ENCODE peak calls at places on chromosomes 16 and 17, in four cellular contexts. B, H, K and F are unnamed samples.

GRCh38 chr16:27751676-27752075 is 201.7 kb downstream of the KATNIP start:
- DNase-seq in B (no peak), H (no peak), K (no peak), F (no peak)

GRCh38 chr16:24950275-24950674 is 64.9 kb downstream of the ARHGAP17 start:
- DNase-seq in B (no peak), H (no peak), K (peak; percentile 70), F (no peak)

GRCh38 chr16:68417711-68418301 is 30.5 kb downstream of the SMPD3 start:
- DNase-seq in B (peak; percentile 56), H (peak; percentile 96), K (no peak), F (peak; percentile 74)

GRCh38 chr16:11163761-11164261 is 92.2 kb downstream of the SOCS1 start:
- DNase-seq in B (no peak), H (no peak), K (no peak), F (no peak)

GRCh38 chr17:74407384-74407783 is 24.5 kb upstream of the GPRC5C start:
- DNase-seq in B (no peak), H (no peak), K (no peak), F (no peak)

GRCh38 chr17:39271546-39271945 is 45.8 kb upstream of the STAC2 start:
- DNase-seq in B (no peak), H (no peak), K (peak; percentile 64), F (no peak)

GRCh38 chr16:86353185-86353584 is 157.1 kb upstream of the FOXF1 start:
- DNase-seq in B (no peak), H (no peak), K (peak; percentile 80), F (no peak)

GRCh38 chr17:76382803-76383644 is 1.4 kb upstream of the SPHK1 start:
- DNase-seq in B (no peak), H (peak; percentile 82), K (peak; percentile 39), F (peak; percentile 69)

GRCh38 chr17:73091770-73092517 is 544 bp downstream of the SLC39A11 start:
- DNase-seq in B (peak; percentile 19), H (peak; percentile 6), K (peak; percentile 24), F (peak; percentile 38)

GRCh38 chr16:22977294-22977697 is 163.3 kb downstream of the HS3ST2 start:
- DNase-seq in B (peak; percentile 20), H (no peak), K (no peak), F (no peak)

GRCh38 chr17:80751460-80752368 is 207.1 kb downstream of the RPTOR start:
- DNase-seq in B (no peak), H (no peak), K (peak; percentile 49), F (no peak)

GRCh38 chr17:7610641-7611040 is 4.1 kb downstream of the FXR2 start:
- DNase-seq in B (no peak), H (no peak), K (no peak), F (no peak)

GRCh38 chr17:41617698-41618097 is 5.1 kb upstream of the KRT16 start:
- DNase-seq in B (no peak), H (no peak), K (no peak), F (no peak)

DNA sequence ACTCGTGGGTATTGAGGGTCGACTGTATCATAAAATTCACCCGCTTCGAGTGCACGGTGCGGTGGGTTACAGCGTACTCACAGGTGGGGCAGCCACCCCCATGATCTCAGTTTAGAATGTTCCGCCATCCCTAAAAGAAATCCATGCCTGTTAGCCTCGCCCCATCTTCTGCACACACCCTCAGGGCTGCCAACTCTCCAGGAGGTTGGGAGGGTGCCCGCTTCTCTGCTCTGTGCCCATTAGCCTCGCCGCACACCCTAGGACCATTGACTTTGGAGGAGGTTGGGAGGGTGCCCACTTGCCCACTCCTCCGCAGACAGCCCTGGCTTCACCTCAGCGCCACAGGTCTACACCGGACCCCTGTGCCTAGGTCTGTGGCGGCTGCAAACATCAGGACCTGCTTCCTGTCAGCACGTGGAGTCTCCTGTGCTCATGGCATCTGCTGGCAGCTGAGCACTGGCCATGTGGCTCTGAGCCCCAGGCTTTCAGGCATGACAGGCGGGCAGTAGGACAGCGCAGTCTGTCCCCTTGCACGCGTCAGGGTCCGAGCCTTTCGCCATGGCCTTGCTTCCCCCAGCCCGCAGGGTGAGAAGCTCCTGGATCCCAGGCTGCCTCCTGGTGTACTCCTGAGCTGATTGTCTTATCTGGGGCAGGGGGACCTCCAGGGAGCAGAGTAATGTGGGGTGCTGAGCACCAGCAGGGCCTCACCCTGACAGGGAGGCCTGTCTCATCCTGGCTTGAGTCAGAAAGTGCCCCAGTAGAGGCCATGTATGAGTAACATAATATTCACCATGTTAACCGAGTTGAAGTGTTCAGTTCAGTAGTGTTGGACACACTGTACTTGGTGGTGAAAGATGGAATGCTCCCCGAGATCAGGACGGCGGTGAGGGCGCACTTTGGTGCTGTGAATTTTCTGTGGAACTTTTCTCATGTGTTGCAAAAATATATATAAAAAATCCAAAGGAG is 21.9 kb downstream of the NME3 start:
- DNase-seq in B (no peak), H (no peak), K (no peak), F (no peak)
- H3K27ac ChIP-seq in B (no peak overlapping the region), H (no peak overlapping the region), K (no peak overlapping the region), F (no peak overlapping the region)

GRCh38 chr16:3459401-3460090 is 16.1 kb downstream of the NAA60 start:
- DNase-seq in B (no peak), H (peak; percentile 41), K (no peak), F (no peak)
- H3K27ac ChIP-seq in B (peak overlapping the region; percentile 45), H (peak overlapping the region; percentile 87), K (peak overlapping the region; percentile 86), F (peak overlapping the region; percentile 97)

GRCh38 chr16:243348-243747 is 8.7 kb downstream of the FAM234A start:
- DNase-seq in B (no peak), H (no peak), K (no peak), F (no peak)
- H3K27ac ChIP-seq in B (no peak overlapping the region), H (no peak overlapping the region), K (no peak overlapping the region), F (no peak overlapping the region)

DNA sequence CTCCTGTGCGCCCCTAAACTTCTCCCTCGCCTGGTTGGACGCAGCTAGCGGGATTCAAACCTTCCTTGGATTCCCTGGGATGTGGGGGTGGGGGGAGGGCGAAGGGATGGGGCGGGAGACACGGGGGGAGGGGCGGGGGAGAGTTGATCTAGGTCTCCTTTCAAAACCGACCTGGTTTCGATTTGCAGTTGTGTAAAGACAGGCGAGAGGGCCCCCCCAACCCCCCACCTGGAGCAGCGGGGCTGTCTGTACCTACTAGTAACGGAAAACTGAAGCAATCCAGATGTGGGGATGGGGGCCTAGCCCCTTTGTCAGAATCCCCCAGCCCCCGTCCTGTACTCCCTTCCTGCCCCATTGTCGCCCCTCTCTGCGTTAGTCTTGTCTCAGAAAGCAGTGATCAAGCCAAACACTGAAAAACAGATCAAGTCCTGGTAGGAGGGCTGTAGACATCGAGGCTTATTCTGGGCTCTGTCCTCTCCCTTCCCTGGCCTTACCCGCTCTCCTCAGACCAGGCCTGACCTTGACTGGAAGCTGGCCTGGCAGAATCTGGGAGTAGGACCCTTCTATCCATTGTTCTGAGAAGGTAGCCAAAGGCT is 902 bp downstream of the DLX4 start:
- DNase-seq in B (no peak), H (no peak), K (no peak), F (no peak)
- H3K27ac ChIP-seq in B (no peak overlapping the region), H (no peak overlapping the region), K (no peak overlapping the region), F (no peak overlapping the region)

DNA sequence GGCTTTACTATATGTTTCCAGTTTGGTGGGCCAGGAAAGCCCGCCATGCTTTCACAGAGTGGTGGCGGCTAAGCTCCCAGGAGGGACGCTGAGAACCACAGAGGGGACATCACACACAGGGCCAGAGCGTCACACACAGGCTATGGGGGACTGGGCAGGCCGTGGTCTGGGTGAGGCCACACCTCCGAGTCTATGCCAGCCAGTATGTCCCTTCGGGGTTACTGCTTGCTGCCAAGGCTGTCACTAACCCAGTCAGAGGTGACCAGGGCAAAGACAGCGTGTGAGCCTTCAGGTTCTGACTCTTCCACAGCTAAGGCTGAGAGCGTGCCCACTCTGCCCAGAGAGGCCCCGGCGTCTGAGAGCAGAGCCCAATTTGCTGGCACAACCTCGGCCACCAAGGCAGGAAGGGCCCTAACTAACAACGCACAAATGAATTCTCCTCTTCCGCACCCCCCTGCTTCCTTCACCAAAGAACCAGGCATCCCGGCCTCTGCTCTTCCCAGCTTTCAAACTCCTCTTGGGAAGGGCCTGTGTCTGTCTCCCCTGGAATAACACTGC is 2.9 kb downstream of the PLD6 start:
- DNase-seq in B (no peak), H (no peak), K (no peak), F (no peak)
- H3K27ac ChIP-seq in B (no peak overlapping the region), H (no peak overlapping the region), K (no peak overlapping the region), F (peak overlapping the region; percentile 23)

DNA sequence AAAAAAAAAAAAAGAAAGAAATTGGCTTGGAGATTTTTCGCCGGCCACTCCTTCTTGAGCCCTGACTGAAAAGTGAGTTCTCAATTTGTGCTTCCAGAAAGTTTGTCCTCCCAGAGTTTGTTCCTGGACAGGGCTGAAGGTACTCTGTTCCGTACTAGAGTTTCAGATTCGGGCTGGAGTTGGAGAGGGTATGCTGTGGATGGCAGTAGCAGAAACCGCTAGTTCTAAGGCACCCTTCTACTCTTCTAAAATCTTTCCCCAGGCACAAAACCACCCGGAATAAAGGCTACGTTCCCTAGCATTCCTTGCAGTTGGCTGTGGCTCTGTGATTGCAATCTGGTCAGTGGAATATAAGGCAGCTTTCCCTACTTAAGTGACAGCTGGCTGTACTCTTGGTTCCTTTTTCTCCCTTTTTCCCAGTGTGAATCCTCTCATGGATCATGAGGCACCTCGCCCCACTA is 710 bp upstream of the HEATR6 start:
- DNase-seq in B (no peak), H (no peak), K (peak; percentile 62), F (no peak)
- H3K27ac ChIP-seq in B (no peak overlapping the region), H (no peak overlapping the region), K (peak overlapping the region; percentile 87), F (peak overlapping the region; percentile 79)

DNA sequence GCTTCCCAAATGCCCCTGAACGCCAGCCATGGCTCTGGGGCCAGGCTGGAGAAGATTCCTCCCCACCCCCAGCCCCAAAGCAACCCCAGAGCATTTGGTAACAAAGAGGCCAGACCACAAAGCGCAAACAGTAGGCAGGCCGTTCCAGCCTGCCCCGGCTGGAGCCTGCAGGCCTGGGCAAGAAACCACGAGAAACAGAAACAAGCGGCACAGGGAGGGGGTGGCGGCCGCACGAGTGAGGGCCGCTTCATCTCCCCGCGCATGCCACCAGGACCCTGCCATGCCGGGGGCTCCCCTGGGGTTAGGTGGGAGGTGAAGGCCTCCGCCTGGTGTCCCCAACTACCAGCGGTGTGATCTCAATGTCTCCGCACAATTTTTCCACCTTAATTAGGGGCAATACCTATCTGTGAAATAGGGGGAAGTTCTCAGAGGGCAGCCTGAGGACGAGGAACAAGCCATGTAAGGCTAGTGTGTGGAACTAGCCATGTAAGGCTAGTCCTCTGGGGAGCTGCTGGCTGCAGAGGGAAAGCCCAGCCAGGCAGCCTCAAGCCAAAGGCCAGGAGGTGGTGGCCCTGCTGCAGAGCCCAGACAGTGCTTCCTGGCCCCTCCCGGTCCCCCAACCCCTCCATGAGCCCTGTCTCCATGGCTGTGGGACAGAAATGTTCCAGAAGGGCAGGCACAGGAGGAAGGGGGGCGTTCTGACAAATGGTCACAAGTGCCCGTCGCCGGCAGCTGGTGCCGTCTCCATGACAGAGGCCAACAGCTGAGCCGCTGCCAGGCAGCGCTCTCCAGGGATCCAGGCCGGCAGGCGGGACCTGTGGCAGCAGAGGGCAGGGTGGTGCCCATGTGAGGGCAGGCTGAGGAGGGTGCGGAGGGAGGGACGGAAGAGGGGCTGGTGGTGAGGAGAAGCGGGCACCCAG is 14.5 kb upstream of the MTSS2 start:
- DNase-seq in B (no peak), H (no peak), K (no peak), F (peak; percentile 67)
- H3K27ac ChIP-seq in B (no peak overlapping the region), H (no peak overlapping the region), K (no peak overlapping the region), F (peak overlapping the region; percentile 70)